ENCODE peak calls at places on chromosomes 6 and 20, in seven cellular contexts. H is Right ventricle myocardium superior; O is fibroblast of mammary gland; S is stimulated activated CD4-positive, alpha-beta T cell treated with anti-CD3 and anti-CD28 coated beads, Interleukin-1b, Interleukin-23, amount 100 ng/mL, for 4 hours; I is NCI-H1417; F is CD8-positive, alpha-beta memory T cell; L is BJ. U is an unnamed sample.

GRCh38 chr20:14288341-14289330 is 48.8 kb downstream of the FLRT3 start:
- DNase-seq in H (no peak), O (peak), S (no peak), I (no peak), F (no peak), L (no peak), U (no peak)

GRCh38 chr6:112216699-112217551 is 37.4 kb downstream of the LAMA4 start:
- DNase-seq in H (no peak), O (peak), S (no peak), I (peak), F (no peak), L (peak), U (no peak)

GRCh38 chr20:63329331-63330083 is 31.6 kb downstream of the CHRNA4 start:
- DNase-seq in H (peak), O (no peak), S (no peak), I (no peak), F (no peak), L (no peak), U (no peak)

GRCh38 chr6:123117145-123117908 is 121.3 kb downstream of the CLVS2 start:
- DNase-seq in H (no peak), O (no peak), S (no peak), I (no peak), F (no peak), L (no peak), U (no peak)

GRCh38 chr6:167547751-167548150 is 222.9 kb downstream of the TTLL2 start:
- DNase-seq in H (no peak), O (no peak), S (no peak), I (no peak), F (no peak), L (no peak), U (no peak)

GRCh38 chr6:14924126-14925024 is 321.5 kb upstream of the JARID2 start:
- DNase-seq in H (no peak), O (no peak), S (no peak), I (peak), F (no peak), L (no peak), U (peak)

GRCh38 chr20:4171538-4172116 is 156.3 kb upstream of the RNF24 start:
- DNase-seq in H (no peak), O (no peak), S (no peak), I (peak), F (no peak), L (no peak), U (peak)

GRCh38 chr20:54680872-54681297 is 205.5 kb downstream of the DOK5 start:
- DNase-seq in H (no peak), O (peak), S (no peak), I (peak), F (no peak), L (no peak), U (peak)

GRCh38 chr6:26299286-26300042 is 65.5 kb upstream of the BTN3A2 start:
- DNase-seq in H (no peak), O (peak), S (no peak), I (no peak), F (no peak), L (no peak), U (no peak)

GRCh38 chr6:2800552-2801316 is 35.5 kb downstream of the WRNIP1 start:
- DNase-seq in H (no peak), O (no peak), S (no peak), I (no peak), F (no peak), L (no peak), U (no peak)

GRCh38 chr20:25254571-25254970 is 6.7 kb downstream of the PYGB start:
- DNase-seq in H (no peak), O (no peak), S (no peak), I (no peak), F (no peak), L (no peak), U (peak)

GRCh38 chr20:62929051-62929538 is 2.8 kb upstream of the DIDO1 start:
- DNase-seq in H (peak), O (peak), S (peak), I (no peak), F (peak), L (no peak), U (no peak)

GRCh38 chr6:127023001-127023778 is 95.3 kb upstream of the RSPO3 start:
- DNase-seq in H (no peak), O (no peak), S (no peak), I (no peak), F (no peak), L (no peak), U (no peak)

GRCh38 chr6:161951139-161951538 is 677.3 kb upstream of the AGPAT4 start:
- DNase-seq in H (no peak), O (no peak), S (no peak), I (peak), F (no peak), L (no peak), U (no peak)

GRCh38 chr6:156009656-156010055 is 554.0 kb upstream of the NOX3 start:
- DNase-seq in H (no peak), O (no peak), S (no peak), I (no peak), F (no peak), L (no peak), U (no peak)

GRCh38 chr6:40439401-40439800 is 147.8 kb downstream of the LRFN2 start:
- DNase-seq in H (no peak), O (no peak), S (no peak), I (no peak), F (no peak), L (no peak), U (no peak)